ENCODE peak calls at places on chromosomes 5 and 9, in eight cellular contexts. H is M059J, Q is AG10803, I is neuronal stem cell, E is MCF 10A, D is T-helper 1 cell, T is GM20000, Z is hypothalamus. X is an unnamed sample.

GRCh38 chr9:126965077-126965476 is 50.5 kb downstream of the RALGPS1 start:
- DNase-seq in T (no peak), E (no peak), I (no peak), Q (no peak), D (no peak), Z (no peak), H (no peak), X (no peak)

GRCh38 chr5:164742025-164742424 is 1236.6 kb downstream of the MAT2B start:
- DNase-seq in Q (no peak), Z (no peak), I (no peak), T (peak), D (no peak), H (no peak), E (no peak), X (no peak)

GRCh38 chr5:163330723-163331668 is 106.4 kb upstream of the CCNG1 start:
- DNase-seq in T (no peak), Q (no peak), E (no peak), Z (no peak), D (no peak), I (peak), H (no peak), X (peak)

GRCh38 chr5:32638309-32638708 is 53.0 kb downstream of the SUB1 start:
- DNase-seq in Z (no peak), I (no peak), H (no peak), T (no peak), E (no peak), D (no peak), Q (no peak), X (no peak)

GRCh38 chr5:37086466-37087178 is 162.6 kb downstream of the CPLANE1 start:
- DNase-seq in D (no peak), H (peak), T (no peak), I (no peak), Z (no peak), Q (peak), E (no peak), X (peak)

GRCh38 chr9:120642129-120642528 is 62.2 kb upstream of the CDK5RAP2 start:
- DNase-seq in H (no peak), Q (no peak), D (no peak), I (no peak), T (no peak), E (no peak), Z (no peak), X (no peak)

GRCh38 chr5:91244380-91245073 is 138.6 kb downstream of the ARRDC3 start:
- DNase-seq in D (no peak), Z (no peak), E (no peak), H (no peak), T (no peak), Q (no peak), I (no peak), X (no peak)

GRCh38 chr9:98037362-98037761 is 19.2 kb upstream of the NANS start:
- DNase-seq in E (peak), Z (no peak), I (no peak), T (no peak), H (peak), Q (no peak), D (no peak), X (no peak)

GRCh38 chr5:140821375-140822280 is at the start of gene PCDHA5:
- DNase-seq in T (no peak), Q (peak), I (no peak), D (no peak), H (no peak), E (peak), Z (no peak), X (no peak)

X was measured in iPS DF 6.9.